ENCODE peak calls at places on chromosomes 4 and X, in six cellular contexts. T is GM23248, D is hepatocyte, J is MM.1S, V is PC-3, G is GM23338. K is an unnamed sample. For H3K9me2, the result is how much of the 10 kb centered on the place peaks cover.

GRCh38 chr4:37970702-37971101 is 10.5 kb downstream of the PTTG2 start:
- DNase-seq in V (peak), T (peak), G (peak), J (peak), D (no peak), K (peak)

GRCh38 chrX:53831662-53832635 is 145.4 kb upstream of the HUWE1 start:
- DNase-seq in V (peak), G (peak), D (peak), J (peak), T (peak), K (peak)

GRCh38 chr4:54585321-54586000 is 72.3 kb upstream of the KIT start:
- DNase-seq in D (peak), G (no peak), V (peak), J (no peak), T (peak), K (no peak)

GRCh38 chr4:189088783-189089182 is 851.9 kb upstream of the FRG1 start:
- DNase-seq in G (no peak), V (no peak), J (no peak), T (peak), D (no peak), K (no peak)

GRCh38 chr4:26525751-26526150 is 35.5 kb upstream of the CCKAR start:
- DNase-seq in J (no peak), T (peak), D (no peak), V (peak), G (no peak), K (no peak)

GRCh38 chrX:129701624-129702069 is 37.1 kb upstream of the XPNPEP2 start:
- DNase-seq in G (no peak), T (peak), D (no peak), V (no peak), J (no peak), K (no peak)

GRCh38 chr4:156558365-156559025 is 413.1 kb downstream of the PDGFC start:
- DNase-seq in V (no peak), T (peak), D (no peak), G (no peak), J (no peak), K (no peak)

GRCh38 chr4:174217273-174218126 is 66.0 kb downstream of the FBXO8 start:
- DNase-seq in V (no peak), D (peak), T (peak), J (no peak), G (peak), K (no peak)

GRCh38 chr4:84661191-84661944 is 78.4 kb downstream of the CDS1 start:
- DNase-seq in G (no peak), D (peak), V (no peak), T (no peak), J (no peak), K (no peak)

GRCh38 chr4:183072181-183072580 is 26.9 kb upstream of the WWC2 start:
- DNase-seq in G (no peak), V (no peak), T (no peak), J (no peak), D (no peak), K (no peak)

GRCh38 chrX:17758382-17758781 is 21.1 kb downstream of the SCML1 start:
- DNase-seq in V (no peak), G (no peak), D (no peak), T (no peak), J (peak), K (no peak)

GRCh38 chr4:72006576-72006975 is 25.2 kb upstream of the NPFFR2 start:
- DNase-seq in T (peak), V (peak), J (no peak), D (no peak), G (no peak), K (no peak)

GRCh38 chr4:22522206-22522605 is 6.3 kb upstream of the ADGRA3 start:
- DNase-seq in G (no peak), D (no peak), J (no peak), T (no peak), V (no peak), K (no peak)

GRCh38 chr4:82799006-82799881 is 648 bp upstream of the SCD5 start:
- DNase-seq in D (no peak), G (peak), V (peak), T (peak), J (peak), K (no peak)

GRCh38 chrX:68685722-68686683 is 38.5 kb downstream of the STARD8 start:
- DNase-seq in D (peak), V (no peak), G (peak), J (no peak), T (peak), K (no peak)

GRCh38 chr4:124846306-124846705 is 133.8 kb upstream of the ANKRD50 start:
- DNase-seq in T (no peak), D (no peak), J (no peak), G (no peak), V (peak), K (no peak)

GRCh38 chr4:1793496-1793840 is 375 bp downstream of the FGFR3 start:
- DNase-seq in G (peak), T (peak), D (peak), V (peak), J (peak), K (no peak)

GRCh38 chr4:180164799-180165198 is 2078.4 kb upstream of the TENM3 start:
- DNase-seq in J (no peak), D (peak), V (peak), G (no peak), T (no peak), K (no peak)

GRCh38 chrX:13778916-13779315 is 38.0 kb downstream of the GPM6B start:
- DNase-seq in V (peak), G (peak), T (peak), D (no peak), J (no peak), K (no peak)

GRCh38 chrX:147853701-147854100 is 58.0 kb upstream of the FMR1 start:
- DNase-seq in V (no peak), T (no peak), G (peak), D (no peak), J (no peak), K (no peak)

GRCh38 chr4:87251104-87251503 is 30.7 kb upstream of the KLHL8 start:
- DNase-seq in D (no peak), G (no peak), V (no peak), T (peak), J (no peak), K (no peak)

GRCh38 chrX:71637848-71638247 is 19.5 kb upstream of the CXCR3 start:
- DNase-seq in J (no peak), V (peak), D (no peak), T (peak), G (no peak), K (peak)

GRCh38 chr4:1777822-1778641 is 15.1 kb upstream of the FGFR3 start:
- DNase-seq in G (peak), T (peak), D (peak), V (peak), J (no peak), K (no peak)

GRCh38 chr4:81493895-81494490 is 22.3 kb upstream of the RASGEF1B start:
- DNase-seq in T (no peak), V (no peak), D (no peak), G (no peak), J (peak), K (peak)

GRCh38 chr4:155473420-155474095 is 96.8 kb upstream of the MAP9 start:
- DNase-seq in G (no peak), T (no peak), J (no peak), V (peak), D (no peak), K (no peak)

GRCh38 chr4:123421942-123422781 is 25.6 kb downstream of the SPRY1 start:
- DNase-seq in V (no peak), D (no peak), J (peak), T (no peak), G (no peak), K (no peak)

GRCh38 chr4:86960557-86960959 is 25.7 kb downstream of the AFF1 start:
- DNase-seq in G (no peak), J (no peak), V (no peak), T (peak), D (peak), K (peak)

GRCh38 chrX:74537011-74537390 is 77.4 kb downstream of the RLIM start:
- DNase-seq in V (no peak), T (peak), J (no peak), D (peak), G (peak), K (no peak)

GRCh38 chrX:140949231-140949630 is 53.2 kb upstream of the SPANXB1 start:
- DNase-seq in D (no peak), T (no peak), V (peak), G (no peak), J (no peak), K (no peak)

GRCh38 chr4:40454816-40455215 is 119.7 kb downstream of the CHRNA9 start:
- DNase-seq in D (no peak), V (no peak), G (no peak), T (no peak), J (no peak), K (no peak)

GRCh38 chrX:12370444-12371089 is 232.3 kb downstream of the FRMPD4 start:
- DNase-seq in G (no peak), D (no peak), T (peak), V (no peak), J (no peak), K (no peak)

GRCh38 chr4:84852081-84852480 is 114.4 kb downstream of the WDFY3 start:
- DNase-seq in G (no peak), T (no peak), V (peak), J (no peak), D (no peak), K (no peak)

GRCh38 chr4:48173055-48173991 is 39.3 kb upstream of the TXK start:
- DNase-seq in V (peak), D (peak), J (no peak), G (peak), T (peak), K (no peak)

GRCh38 chr4:150067859-150068258 is 10.4 kb upstream of the DCLK2 start:
- DNase-seq in V (no peak), J (no peak), D (no peak), G (no peak), T (peak), K (no peak)

GRCh38 chr4:150063128-150063527 is 15.1 kb upstream of the DCLK2 start:
- DNase-seq in G (no peak), J (no peak), T (no peak), V (no peak), D (no peak), K (no peak)

GRCh38 chr4:150068300-150068699 is 9.9 kb upstream of the DCLK2 start:
- DNase-seq in J (no peak), D (no peak), G (no peak), T (no peak), V (no peak), K (no peak)

GRCh38 chr4:150069361-150069760 is 8.9 kb upstream of the DCLK2 start:
- DNase-seq in V (no peak), J (no peak), T (peak), G (no peak), D (no peak), K (no peak)

DNA sequence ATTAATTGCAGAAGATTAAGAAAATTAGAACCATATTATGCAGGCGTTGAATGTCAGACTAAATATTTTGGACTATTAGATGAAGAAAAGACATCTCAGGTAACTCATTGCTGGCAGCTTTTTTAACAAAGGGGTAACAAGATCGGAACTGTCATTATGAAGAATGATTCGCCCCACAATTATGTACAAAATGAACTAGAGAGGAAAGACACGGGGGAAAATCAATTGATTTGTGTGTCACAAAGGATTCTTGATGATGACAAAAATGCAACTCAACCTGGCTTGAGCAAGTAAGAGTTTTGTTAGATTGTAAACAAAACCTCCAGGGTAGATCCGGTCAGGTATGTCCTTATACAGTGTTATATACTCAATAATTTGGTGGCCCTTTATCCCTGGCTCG is 12.5 kb upstream of the DCLK2 start:
- DNase-seq in D (no peak), V (no peak), T (no peak), J (no peak), G (no peak), K (no peak)
- H3K9me2 ChIP-seq in D (under half), V (under half), T (under half), J (under half), G (under half), K (under half)

GRCh38 chrX:102744307-102744706 is 23.8 kb downstream of the GPRASP3 start:
- DNase-seq in V (no peak), J (no peak), D (no peak), T (no peak), G (no peak), K (no peak)

GRCh38 chrX:102745513-102746133 is 25.1 kb downstream of the GPRASP3 start:
- DNase-seq in J (no peak), V (no peak), G (peak), T (peak), D (peak), K (no peak)

DNA sequence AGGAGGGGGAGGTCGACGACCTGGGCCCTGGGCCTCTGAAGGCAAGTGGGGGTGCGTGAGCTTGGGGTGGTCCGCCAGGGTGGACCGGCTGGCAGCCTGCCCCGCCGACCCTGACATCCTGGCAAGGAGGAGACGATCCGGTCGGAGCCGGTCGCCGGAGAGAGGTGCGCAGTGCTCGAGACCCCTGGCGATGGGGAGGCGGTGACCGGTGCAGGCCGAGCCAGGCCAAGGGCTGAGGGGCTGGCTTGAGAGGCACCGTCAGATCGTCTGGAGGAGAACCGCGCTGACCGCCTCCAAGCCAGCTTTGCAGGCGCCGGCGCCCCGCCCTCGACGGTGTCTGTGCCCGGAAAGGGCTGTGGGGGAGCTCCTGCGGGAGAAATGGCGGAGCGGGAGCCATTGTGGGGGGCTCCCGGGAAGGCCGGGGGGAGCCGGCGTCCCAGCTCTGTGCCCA is 25.6 kb downstream of the GPRASP3 start:
- DNase-seq in V (no peak), J (no peak), D (peak), G (peak), T (peak), K (no peak)
- H3K9me2 ChIP-seq in V (under half), J (under half), D (under half), G (under half), T (under half), K (under half)

DNA sequence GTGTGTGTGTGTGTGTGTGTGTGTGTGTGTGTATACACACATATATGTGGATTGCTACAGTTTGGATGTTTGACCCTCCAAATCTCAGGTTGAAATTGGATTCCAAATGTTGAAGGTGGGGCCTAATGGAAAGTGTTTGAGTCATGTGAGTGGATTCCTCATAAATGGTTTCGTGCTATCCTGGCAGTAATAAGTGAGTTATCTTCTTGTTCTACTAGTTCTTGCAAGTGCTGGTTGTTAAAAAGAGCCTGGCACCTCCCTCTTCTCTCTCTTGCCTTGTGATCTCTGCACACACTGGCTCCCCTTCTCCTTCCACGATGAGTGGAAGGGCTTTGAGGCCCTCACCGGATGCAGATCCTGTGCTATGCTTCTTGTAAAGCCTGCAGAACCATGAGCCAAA is 344.1 kb downstream of the SH2D1A start:
- DNase-seq in J (no peak), T (no peak), D (no peak), G (no peak), V (no peak), K (no peak)
- H3K9me2 ChIP-seq in J (under half), T (under half), D (under half), G (under half), V (under half), K (under half)

GRCh38 chr4:24613474-24613873 is 29.1 kb upstream of the DHX15 start:
- DNase-seq in V (no peak), G (no peak), J (no peak), D (no peak), T (no peak), K (no peak)
- H3K9me2 ChIP-seq in V (under half), G (under half), J (under half), D (under half), T (under half), K (under half)

GRCh38 chr4:15413010-15413622 is 14.7 kb upstream of the C1QTNF7 start:
- DNase-seq in T (no peak), V (no peak), G (no peak), D (no peak), J (no peak), K (peak)

GRCh38 chr4:15405069-15405468 is 22.8 kb upstream of the C1QTNF7 start:
- DNase-seq in T (no peak), J (no peak), D (no peak), G (no peak), V (no peak), K (no peak)

GRCh38 chr4:15414601-15415091 is 13.2 kb upstream of the C1QTNF7 start:
- DNase-seq in V (peak), T (peak), G (no peak), J (no peak), D (no peak), K (no peak)

GRCh38 chr4:15413623-15414019 is 14.2 kb upstream of the C1QTNF7 start:
- DNase-seq in J (no peak), D (no peak), G (no peak), V (no peak), T (no peak), K (no peak)

DNA sequence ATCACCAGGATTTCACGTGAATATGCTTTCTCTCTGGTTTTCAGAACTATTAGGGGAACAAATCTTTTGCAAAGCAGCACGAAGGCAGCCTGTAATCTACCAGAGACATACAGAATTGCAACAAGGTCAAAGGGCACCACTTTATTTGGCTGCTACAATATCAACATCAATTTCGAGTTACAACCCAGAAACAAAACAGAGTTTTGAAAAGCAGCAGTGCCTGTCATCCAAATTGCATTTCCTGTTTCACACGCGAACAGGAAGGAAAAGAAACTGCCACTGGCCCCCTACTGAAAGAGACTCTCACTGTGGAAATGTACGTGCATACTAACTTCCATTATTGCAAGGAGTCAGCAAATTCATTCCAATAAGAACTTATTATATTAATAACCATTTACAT is 17.1 kb upstream of the C1QTNF7 start:
- DNase-seq in D (no peak), G (no peak), T (no peak), J (peak), V (no peak), K (peak)
- H3K9me2 ChIP-seq in D (under half), G (under half), T (under half), J (under half), V (under half), K (under half)

GRCh38 chr4:78608684-78609083 is 57.1 kb downstream of the ANXA3 start:
- DNase-seq in T (no peak), V (no peak), J (no peak), D (no peak), G (no peak), K (no peak)
- H3K9me2 ChIP-seq in T (under half), V (under half), J (under half), D (under half), G (under half), K (under half)

GRCh38 chr4:12359420-12359819 is 930.7 kb upstream of the HS3ST1 start:
- DNase-seq in G (peak), D (no peak), T (no peak), V (no peak), J (no peak), K (no peak)

DNA sequence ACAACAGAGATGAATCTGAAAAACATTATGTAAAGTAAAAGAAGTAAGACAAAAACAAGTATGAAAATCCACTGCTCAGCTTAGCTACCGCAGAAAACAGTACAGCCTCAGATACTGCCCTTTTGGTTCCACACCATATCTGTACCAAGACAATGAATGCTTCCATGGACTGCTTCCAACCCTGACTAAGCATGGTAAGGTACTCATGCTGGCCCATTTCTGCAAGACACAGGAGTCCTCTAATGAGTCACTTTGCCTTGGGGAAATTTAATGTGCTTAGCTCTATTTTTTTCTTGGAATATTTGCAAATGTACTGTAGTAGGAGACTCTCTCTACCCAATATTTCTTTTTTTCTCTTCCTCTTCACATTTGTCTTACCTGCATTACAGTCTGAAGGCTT is 931.7 kb upstream of the HS3ST1 start:
- DNase-seq in G (no peak), T (no peak), J (no peak), V (peak), D (no peak), K (no peak)
- H3K9me2 ChIP-seq in G (under half), T (under half), J (under half), V (under half), D (under half), K (under half)

DNA sequence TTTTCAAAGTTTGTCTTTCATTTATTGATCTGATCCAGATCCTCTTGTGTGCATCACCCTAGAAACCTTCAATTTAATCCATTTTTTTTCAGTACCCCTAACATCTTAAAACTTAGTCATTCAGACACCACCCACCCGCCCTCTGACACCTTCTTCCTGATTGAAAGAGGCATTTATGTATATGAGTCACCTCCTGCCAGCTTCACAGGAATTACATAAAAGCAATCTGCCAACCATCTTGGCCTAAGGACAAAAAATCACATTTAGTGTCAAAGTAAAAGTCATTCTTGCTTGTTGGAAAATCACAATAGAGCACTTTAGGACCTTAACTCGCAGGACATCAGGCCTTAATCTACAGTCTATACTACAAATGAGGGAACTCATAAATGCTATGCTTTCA is 52.0 kb downstream of the NDST3 start:
- DNase-seq in G (peak), V (peak), J (no peak), T (peak), D (no peak), K (no peak)
- H3K9me2 ChIP-seq in G (under half), V (under half), J (under half), T (under half), D (under half), K (under half)

GRCh38 chrX:1883772-1884171 is 268.9 kb downstream of the ASMT start:
- DNase-seq in G (no peak), T (no peak), D (peak), V (peak), J (no peak), K (no peak)
- H3K9me2 ChIP-seq in G (under half), T (under half), D (under half), V (under half), J (under half), K (under half)